ENCODE peak calls at places on chromosomes 4 and X, in nine cellular contexts. One of them, this sample, is unnamed.

GRCh38 chr4:105092768-105093167 is 53.9 kb upstream of the TET2 start:
- DNase-seq in HFFc6: peak
- DNase-seq in tibial artery: no peak
- DNase-seq in BJ: no peak
- DNase-seq in HCT116: no peak
- DNase-seq in WERI-Rb-1: no peak
- DNase-seq in mesothelial cell of epicardium: no peak
- DNase-seq in left ventricle myocardium inferior: no peak
- DNase-seq in mammary epithelial cell: no peak
- DNase-seq in this sample: no peak

GRCh38 chr4:165079476-165079875 is 25.8 kb downstream of the TRIM75 start:
- DNase-seq in mammary epithelial cell: peak
- DNase-seq in BJ: no peak
- DNase-seq in HFFc6: no peak
- DNase-seq in tibial artery: no peak
- DNase-seq in HCT116: no peak
- DNase-seq in WERI-Rb-1: no peak
- DNase-seq in left ventricle myocardium inferior: peak
- DNase-seq in mesothelial cell of epicardium: no peak
- DNase-seq in this sample: no peak

GRCh38 chr4:1116837-1117236 is 3.5 kb upstream of the RNF212 start:
- DNase-seq in WERI-Rb-1: no peak
- DNase-seq in BJ: no peak
- DNase-seq in left ventricle myocardium inferior: no peak
- DNase-seq in tibial artery: no peak
- DNase-seq in mesothelial cell of epicardium: no peak
- DNase-seq in HCT116: no peak
- DNase-seq in HFFc6: no peak
- DNase-seq in mammary epithelial cell: no peak
- DNase-seq in this sample: no peak

GRCh38 chr4:106869551-106869950 is 166.6 kb downstream of the DKK2 start:
- DNase-seq in tibial artery: no peak
- DNase-seq in left ventricle myocardium inferior: no peak
- DNase-seq in mammary epithelial cell: peak
- DNase-seq in HCT116: no peak
- DNase-seq in HFFc6: no peak
- DNase-seq in mesothelial cell of epicardium: no peak
- DNase-seq in WERI-Rb-1: no peak
- DNase-seq in BJ: no peak
- DNase-seq in this sample: no peak

GRCh38 chr4:177441061-177441802 is 1.0 kb downstream of the AGA start:
- DNase-seq in left ventricle myocardium inferior: no peak
- DNase-seq in HCT116: no peak
- DNase-seq in mammary epithelial cell: peak
- DNase-seq in BJ: no peak
- DNase-seq in mesothelial cell of epicardium: no peak
- DNase-seq in HFFc6: no peak
- DNase-seq in WERI-Rb-1: no peak
- DNase-seq in tibial artery: no peak
- DNase-seq in this sample: no peak

GRCh38 chr4:57151481-57151880 is 41.3 kb upstream of the IGFBP7 start:
- DNase-seq in mammary epithelial cell: peak
- DNase-seq in HCT116: no peak
- DNase-seq in left ventricle myocardium inferior: no peak
- DNase-seq in HFFc6: no peak
- DNase-seq in tibial artery: no peak
- DNase-seq in mesothelial cell of epicardium: no peak
- DNase-seq in BJ: no peak
- DNase-seq in WERI-Rb-1: no peak
- DNase-seq in this sample: no peak

GRCh38 chrX:32045149-32045548 is 973.3 kb upstream of the FTHL17 start:
- DNase-seq in HFFc6: no peak
- DNase-seq in mammary epithelial cell: no peak
- DNase-seq in HCT116: no peak
- DNase-seq in tibial artery: no peak
- DNase-seq in WERI-Rb-1: no peak
- DNase-seq in BJ: no peak
- DNase-seq in mesothelial cell of epicardium: no peak
- DNase-seq in left ventricle myocardium inferior: no peak
- DNase-seq in this sample: no peak

GRCh38 chrX:44042731-44043130 is 69.5 kb upstream of the NDP start:
- DNase-seq in WERI-Rb-1: no peak
- DNase-seq in HCT116: no peak
- DNase-seq in mammary epithelial cell: no peak
- DNase-seq in tibial artery: no peak
- DNase-seq in mesothelial cell of epicardium: no peak
- DNase-seq in HFFc6: no peak
- DNase-seq in BJ: no peak
- DNase-seq in left ventricle myocardium inferior: no peak
- DNase-seq in this sample: no peak

GRCh38 chr4:108903464-108904221 is 140.8 kb upstream of the ETNPPL start:
- DNase-seq in HCT116: no peak
- DNase-seq in HFFc6: no peak
- DNase-seq in WERI-Rb-1: no peak
- DNase-seq in left ventricle myocardium inferior: no peak
- DNase-seq in mesothelial cell of epicardium: no peak
- DNase-seq in mammary epithelial cell: no peak
- DNase-seq in tibial artery: no peak
- DNase-seq in BJ: no peak
- DNase-seq in this sample: no peak

GRCh38 chrX:103941201-103941975 is 21.0 kb upstream of the TMSB15B start:
- DNase-seq in tibial artery: no peak
- DNase-seq in mammary epithelial cell: peak
- DNase-seq in mesothelial cell of epicardium: no peak
- DNase-seq in left ventricle myocardium inferior: no peak
- DNase-seq in BJ: no peak
- DNase-seq in HCT116: no peak
- DNase-seq in HFFc6: peak
- DNase-seq in WERI-Rb-1: no peak
- DNase-seq in this sample: no peak

GRCh38 chr4:1746265-1746691 is 25.0 kb downstream of the TACC3 start:
- DNase-seq in HFFc6: peak
- DNase-seq in BJ: no peak
- DNase-seq in WERI-Rb-1: peak
- DNase-seq in HCT116: peak
- DNase-seq in mesothelial cell of epicardium: peak
- DNase-seq in tibial artery: peak
- DNase-seq in left ventricle myocardium inferior: peak
- DNase-seq in mammary epithelial cell: no peak
- DNase-seq in this sample: peak

GRCh38 chr4:116881077-116881476 is 204.3 kb downstream of the TRAM1L1 start:
- DNase-seq in HCT116: no peak
- DNase-seq in HFFc6: no peak
- DNase-seq in WERI-Rb-1: no peak
- DNase-seq in BJ: no peak
- DNase-seq in tibial artery: no peak
- DNase-seq in left ventricle myocardium inferior: no peak
- DNase-seq in mammary epithelial cell: no peak
- DNase-seq in mesothelial cell of epicardium: no peak
- DNase-seq in this sample: no peak

GRCh38 chrX:133660356-133660755 is 245.1 kb upstream of the GPC4 start:
- DNase-seq in left ventricle myocardium inferior: no peak
- DNase-seq in BJ: no peak
- DNase-seq in HCT116: no peak
- DNase-seq in mesothelial cell of epicardium: no peak
- DNase-seq in WERI-Rb-1: no peak
- DNase-seq in HFFc6: no peak
- DNase-seq in mammary epithelial cell: peak
- DNase-seq in tibial artery: no peak
- DNase-seq in this sample: no peak

GRCh38 chrX:42497356-42497755 is 280.6 kb downstream of the PPP1R2C start:
- DNase-seq in WERI-Rb-1: no peak
- DNase-seq in BJ: no peak
- DNase-seq in mammary epithelial cell: no peak
- DNase-seq in HCT116: no peak
- DNase-seq in mesothelial cell of epicardium: no peak
- DNase-seq in tibial artery: no peak
- DNase-seq in left ventricle myocardium inferior: no peak
- DNase-seq in HFFc6: no peak
- DNase-seq in this sample: no peak

GRCh38 chr4:146643812-146644401 is 5.2 kb downstream of the POU4F2 start:
- DNase-seq in HFFc6: peak
- DNase-seq in HCT116: no peak
- DNase-seq in mammary epithelial cell: peak
- DNase-seq in WERI-Rb-1: no peak
- DNase-seq in BJ: no peak
- DNase-seq in left ventricle myocardium inferior: no peak
- DNase-seq in tibial artery: no peak
- DNase-seq in mesothelial cell of epicardium: no peak
- DNase-seq in this sample: no peak

GRCh38 chrX:8743126-8743732 is 11.3 kb upstream of the ANOS1 start:
- DNase-seq in BJ: no peak
- DNase-seq in HFFc6: peak
- DNase-seq in mammary epithelial cell: peak
- DNase-seq in tibial artery: no peak
- DNase-seq in HCT116: no peak
- DNase-seq in mesothelial cell of epicardium: no peak
- DNase-seq in WERI-Rb-1: peak
- DNase-seq in left ventricle myocardium inferior: no peak
- DNase-seq in this sample: peak

GRCh38 chr4:133982533-133983224 is 218.9 kb downstream of the PABPC4L start:
- DNase-seq in HCT116: no peak
- DNase-seq in BJ: peak
- DNase-seq in mesothelial cell of epicardium: no peak
- DNase-seq in mammary epithelial cell: no peak
- DNase-seq in left ventricle myocardium inferior: no peak
- DNase-seq in WERI-Rb-1: no peak
- DNase-seq in tibial artery: no peak
- DNase-seq in HFFc6: peak
- DNase-seq in this sample: no peak

GRCh38 chr4:184370711-184371389 is 103.5 kb downstream of the IRF2 start:
- DNase-seq in left ventricle myocardium inferior: no peak
- DNase-seq in mesothelial cell of epicardium: no peak
- DNase-seq in HFFc6: no peak
- DNase-seq in BJ: no peak
- DNase-seq in tibial artery: no peak
- DNase-seq in WERI-Rb-1: no peak
- DNase-seq in mammary epithelial cell: no peak
- DNase-seq in HCT116: no peak
- DNase-seq in this sample: no peak

GRCh38 chr4:164771088-164771487 is 17.2 kb downstream of the SMIM31 start:
- DNase-seq in BJ: no peak
- DNase-seq in HCT116: no peak
- DNase-seq in WERI-Rb-1: no peak
- DNase-seq in HFFc6: no peak
- DNase-seq in tibial artery: no peak
- DNase-seq in mammary epithelial cell: no peak
- DNase-seq in mesothelial cell of epicardium: no peak
- DNase-seq in left ventricle myocardium inferior: no peak
- DNase-seq in this sample: no peak

DNA sequence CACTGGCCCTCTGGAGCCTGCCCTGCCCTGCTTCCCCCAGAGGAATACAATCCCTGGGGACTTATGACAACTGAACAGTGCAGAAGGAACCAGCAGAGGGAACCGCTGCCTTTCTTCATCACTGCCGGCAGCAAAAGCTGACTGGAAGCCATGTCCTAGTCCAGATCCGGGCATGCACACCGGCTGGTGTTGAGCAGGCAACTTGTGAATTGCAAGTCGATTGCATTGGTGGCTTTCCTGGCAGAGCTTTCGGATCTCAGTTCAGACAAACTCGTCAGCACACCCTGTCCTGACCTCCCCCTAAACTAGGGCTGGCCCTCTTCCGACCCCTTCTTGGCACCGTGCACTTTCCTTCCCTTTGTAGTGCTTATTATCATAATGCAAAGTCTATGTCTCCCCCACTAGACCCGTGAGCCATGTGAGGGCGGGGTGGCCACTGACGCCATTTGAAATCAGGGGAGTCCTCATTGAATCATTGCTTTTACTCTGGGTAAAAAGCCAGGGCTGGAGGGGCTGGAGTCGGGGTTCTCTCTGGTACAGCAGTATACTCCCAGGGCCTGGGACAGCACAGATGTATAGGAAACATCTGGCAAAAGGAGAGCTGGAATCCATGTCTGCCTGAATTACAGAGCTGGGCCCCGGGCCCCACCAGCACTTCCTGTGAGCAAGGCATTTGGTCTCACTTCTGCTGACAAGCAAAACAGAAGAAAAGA is 1.8 kb downstream of the ARHGAP4 start:
- DNase-seq in mammary epithelial cell: peak
- DNase-seq in HFFc6: peak
- DNase-seq in BJ: no peak
- DNase-seq in tibial artery: peak
- DNase-seq in mesothelial cell of epicardium: no peak
- DNase-seq in HCT116: no peak
- DNase-seq in WERI-Rb-1: peak
- DNase-seq in left ventricle myocardium inferior: no peak
- DNase-seq in this sample: no peak
- TF ChIP-seq CTCF in mammary epithelial cell: peak
- TF ChIP-seq CTCF in HFFc6: peak
- TF ChIP-seq CTCF in BJ: peak
- TF ChIP-seq CTCF in tibial artery: peak
- TF ChIP-seq CTCF in mesothelial cell of epicardium: no peak
- TF ChIP-seq CTCF in HCT116: no peak
- TF ChIP-seq CTCF in WERI-Rb-1: peak
- TF ChIP-seq CTCF in left ventricle myocardium inferior: peak
- TF ChIP-seq CTCF in this sample: no peak

GRCh38 chr4:168318266-168318895 is at the start of gene DDX60:
- DNase-seq in mesothelial cell of epicardium: peak
- DNase-seq in BJ: peak
- DNase-seq in HFFc6: peak
- DNase-seq in left ventricle myocardium inferior: peak
- DNase-seq in HCT116: peak
- DNase-seq in tibial artery: peak
- DNase-seq in WERI-Rb-1: no peak
- DNase-seq in mammary epithelial cell: peak
- DNase-seq in this sample: peak
- TF ChIP-seq CTCF in mesothelial cell of epicardium: peak
- TF ChIP-seq CTCF in BJ: peak
- TF ChIP-seq CTCF in HFFc6: peak
- TF ChIP-seq CTCF in left ventricle myocardium inferior: peak
- TF ChIP-seq CTCF in HCT116: no peak
- TF ChIP-seq CTCF in tibial artery: peak
- TF ChIP-seq CTCF in WERI-Rb-1: no peak
- TF ChIP-seq CTCF in mammary epithelial cell: peak
- TF ChIP-seq CTCF in this sample: no peak

GRCh38 chr4:48275247-48275646 is 5.6 kb upstream of the TEC start:
- DNase-seq in HCT116: peak
- DNase-seq in mammary epithelial cell: peak
- DNase-seq in mesothelial cell of epicardium: no peak
- DNase-seq in HFFc6: peak
- DNase-seq in BJ: no peak
- DNase-seq in WERI-Rb-1: peak
- DNase-seq in left ventricle myocardium inferior: no peak
- DNase-seq in tibial artery: no peak
- DNase-seq in this sample: no peak
- TF ChIP-seq CTCF in HCT116: peak
- TF ChIP-seq CTCF in mammary epithelial cell: peak
- TF ChIP-seq CTCF in mesothelial cell of epicardium: no peak
- TF ChIP-seq CTCF in HFFc6: peak
- TF ChIP-seq CTCF in BJ: peak
- TF ChIP-seq CTCF in WERI-Rb-1: peak
- TF ChIP-seq CTCF in left ventricle myocardium inferior: peak
- TF ChIP-seq CTCF in tibial artery: no peak
- TF ChIP-seq CTCF in this sample: peak

DNA sequence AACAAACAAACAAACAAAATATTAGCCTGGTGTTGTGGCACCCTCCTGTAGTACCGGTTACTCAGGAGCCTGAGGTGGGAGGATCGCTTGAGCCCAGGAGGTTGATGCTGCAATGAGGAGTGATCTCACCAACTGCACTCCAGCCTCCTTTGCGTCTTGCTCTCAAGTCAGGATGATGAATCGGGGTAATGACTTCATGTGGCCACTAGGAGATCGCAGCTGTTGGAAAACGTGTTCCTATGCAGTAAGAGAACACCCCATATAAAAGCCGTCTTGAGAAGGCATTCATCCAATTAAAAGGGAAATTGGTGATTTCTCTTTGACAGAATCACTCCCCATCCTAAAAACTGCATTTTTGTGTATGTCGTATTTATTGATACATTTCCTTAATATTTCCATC is 6.9 kb downstream of the CCNB3 start:
- DNase-seq in left ventricle myocardium inferior: no peak
- DNase-seq in mammary epithelial cell: peak
- DNase-seq in HFFc6: peak
- DNase-seq in tibial artery: no peak
- DNase-seq in mesothelial cell of epicardium: no peak
- DNase-seq in BJ: no peak
- DNase-seq in HCT116: no peak
- DNase-seq in WERI-Rb-1: peak
- DNase-seq in this sample: no peak
- TF ChIP-seq CTCF in left ventricle myocardium inferior: peak
- TF ChIP-seq CTCF in mammary epithelial cell: peak
- TF ChIP-seq CTCF in HFFc6: peak
- TF ChIP-seq CTCF in tibial artery: no peak
- TF ChIP-seq CTCF in mesothelial cell of epicardium: no peak
- TF ChIP-seq CTCF in BJ: peak
- TF ChIP-seq CTCF in HCT116: no peak
- TF ChIP-seq CTCF in WERI-Rb-1: peak
- TF ChIP-seq CTCF in this sample: peak

This sample was measured in glutamatergic neuron.